ENCODE peak calls at places on chromosomes 2 and 18, in five cellular contexts. R is A549, H is GM12878, E is HepG2, J is K562. D is an unnamed sample.

GRCh38 chr2:131105950-131106801 is 1.0 kb downstream of the PLEKHB2 start:
- DNase-seq in R (peak), E (peak), H (peak), J (peak), D (peak)

GRCh38 chr2:234998404-234999211 is 46.8 kb downstream of the SH3BP4 start:
- DNase-seq in R (no peak), E (peak), J (no peak), H (no peak), D (no peak)

GRCh38 chr2:237131749-237132148 is 46.1 kb downstream of the COPS8 start:
- DNase-seq in E (no peak), J (no peak), H (no peak), R (no peak), D (no peak)

GRCh38 chr2:149955201-149955600 is 367.6 kb upstream of the MMADHC start:
- DNase-seq in E (no peak), R (no peak), H (no peak), J (no peak), D (no peak)

GRCh38 chr2:106130251-106130998 is 63.7 kb downstream of the UXS1 start:
- DNase-seq in E (peak), J (no peak), H (no peak), R (no peak), D (peak)

GRCh38 chr2:174013310-174013751 is 48.2 kb upstream of the SP3 start:
- DNase-seq in E (no peak), R (no peak), J (no peak), H (no peak), D (peak)

GRCh38 chr2:98027955-98028593 is 32.3 kb upstream of the TMEM131 start:
- DNase-seq in E (no peak), H (no peak), J (no peak), R (no peak), D (no peak)

GRCh38 chr2:75522543-75523312 is 38.0 kb downstream of the EVA1A start:
- DNase-seq in H (no peak), R (no peak), E (peak), J (no peak), D (no peak)

GRCh38 chr2:26537069-26537825 is 59.3 kb upstream of the OTOF start:
- DNase-seq in H (no peak), R (no peak), J (no peak), E (no peak), D (peak)

GRCh38 chr2:30208453-30208852 is 22.9 kb upstream of the LBH start:
- DNase-seq in E (peak), J (peak), R (peak), H (no peak), D (peak)

GRCh38 chr2:7194950-7195349 is 277.7 kb downstream of the RNF144A start:
- DNase-seq in H (no peak), J (no peak), E (no peak), R (no peak), D (no peak)

GRCh38 chr2:168770796-168771195 is 31.6 kb upstream of the NOSTRIN start:
- DNase-seq in E (no peak), R (no peak), J (no peak), H (no peak), D (no peak)

GRCh38 chr2:100052645-100053044 is 89.7 kb downstream of the AFF3 start:
- DNase-seq in J (no peak), E (no peak), H (no peak), R (no peak), D (no peak)

GRCh38 chr2:41659758-41660157 is 388.1 kb upstream of the PKDCC start:
- DNase-seq in R (no peak), E (no peak), H (no peak), J (no peak), D (no peak)

GRCh38 chr2:235406420-235406819 is 87.4 kb upstream of the AGAP1 start:
- DNase-seq in R (no peak), H (no peak), E (no peak), J (no peak), D (no peak)

GRCh38 chr18:28682912-28683311 is 506.0 kb upstream of the CDH2 start:
- DNase-seq in R (no peak), H (no peak), E (no peak), J (no peak), D (no peak)

GRCh38 chr2:170862503-170862902 is 45.8 kb downstream of the GAD1 start:
- DNase-seq in E (no peak), J (peak), H (no peak), R (no peak), D (no peak)

GRCh38 chr2:186399082-186399644 is 86.9 kb upstream of the ZC3H15 start:
- DNase-seq in R (no peak), E (no peak), J (no peak), H (peak), D (no peak)

GRCh38 chr18:72811047-72811446 is 56.7 kb downstream of the NETO1 start:
- DNase-seq in H (no peak), J (no peak), E (no peak), R (no peak), D (no peak)

GRCh38 chr2:201450910-201451329 is 338 bp downstream of the TRAK2 start:
- DNase-seq in H (no peak), J (no peak), R (peak), E (no peak), D (peak)

DNA sequence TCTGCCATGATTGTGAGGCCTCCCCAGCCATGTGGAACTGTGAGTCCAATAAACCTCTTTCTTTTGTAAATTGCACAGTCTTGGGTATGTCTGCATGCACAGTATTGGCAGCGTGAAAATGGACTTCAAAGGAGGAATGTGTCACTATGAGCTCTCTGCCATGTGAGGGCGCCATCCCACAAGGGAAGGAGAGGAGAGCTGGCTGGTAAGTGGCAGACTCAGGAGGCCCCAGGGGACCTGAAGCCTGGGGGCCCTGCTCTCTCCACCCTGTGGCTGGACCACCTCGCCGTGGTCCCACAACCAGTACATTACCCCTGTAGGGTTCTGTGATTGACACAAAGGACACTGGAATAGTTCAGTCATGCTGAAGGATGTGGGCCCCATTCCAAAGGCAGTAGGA is 122.1 kb downstream of the RPIA start:
- DNase-seq in R (no peak), J (no peak), H (no peak), E (no peak), D (peak)
- TF ChIP-seq CTCF in R (no peak), J (no peak), H (no peak), E (no peak), D (peak)

DNA sequence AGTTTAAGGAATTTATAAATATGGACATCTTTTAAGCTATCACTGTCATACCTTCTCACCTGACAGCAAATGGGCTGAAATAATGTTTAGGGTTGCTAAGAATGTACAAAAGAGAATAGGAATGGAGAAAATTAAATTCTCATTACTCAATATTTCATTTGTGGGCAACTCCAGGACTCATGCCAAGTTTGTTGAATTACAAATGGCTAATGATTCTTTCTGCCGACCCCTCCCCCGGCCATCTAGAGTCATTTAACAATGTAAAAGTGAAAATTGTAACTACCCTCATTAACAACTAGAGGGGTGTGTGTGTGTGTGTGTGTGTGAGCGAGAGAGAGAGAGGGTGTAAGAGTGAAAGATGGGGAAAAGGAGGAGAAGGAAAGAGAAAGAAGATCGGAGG is 708.5 kb upstream of the FAM98A start:
- DNase-seq in J (no peak), E (no peak), R (no peak), H (no peak), D (peak)
- TF ChIP-seq JUNB in J (no peak), E (no peak), R (no peak), H (no peak), D (no peak)

GRCh38 chr18:58388736-58389135 is 240.2 kb downstream of the ALPK2 start:
- DNase-seq in J (no peak), E (no peak), R (no peak), H (no peak), D (no peak)

GRCh38 chr18:58387716-58388115 is 241.2 kb downstream of the ALPK2 start:
- DNase-seq in E (no peak), J (no peak), H (no peak), R (no peak), D (no peak)

GRCh38 chr18:58389745-58390144 is 239.1 kb downstream of the ALPK2 start:
- DNase-seq in E (no peak), H (no peak), J (no peak), R (no peak), D (no peak)

GRCh38 chr18:58385472-58385871 is 243.4 kb downstream of the ALPK2 start:
- DNase-seq in E (no peak), J (no peak), H (no peak), R (no peak), D (no peak)

DNA sequence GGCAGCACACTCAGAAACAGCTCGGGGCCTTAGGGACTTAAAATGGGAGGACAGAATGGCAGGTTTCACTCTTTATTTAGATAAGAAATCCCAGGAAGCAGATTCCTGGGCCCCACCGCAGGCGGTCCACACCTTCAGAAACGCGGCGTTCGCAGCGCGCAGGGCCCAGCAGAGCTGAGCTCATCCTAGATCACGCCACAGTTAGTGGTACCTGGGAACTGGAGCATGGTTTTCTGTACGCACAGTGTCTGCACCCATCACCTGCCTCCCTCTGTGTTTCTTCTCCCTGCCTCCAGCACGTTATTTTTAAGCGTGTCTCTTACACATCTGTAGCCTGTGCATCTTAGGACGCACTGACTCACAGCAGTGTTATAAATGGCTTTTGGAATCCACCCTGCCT is 242.1 kb downstream of the ALPK2 start:
- DNase-seq in R (no peak), H (no peak), J (no peak), E (no peak), D (no peak)
- TF ChIP-seq CTCF in R (no peak), H (no peak), J (no peak), E (no peak), D (no peak)

GRCh38 chr2:102251042-102251848 is 60.1 kb upstream of the IL1RL1 start:
- DNase-seq in J (no peak), E (peak), H (no peak), R (peak), D (peak)

GRCh38 chr2:102253140-102253752 is 58.1 kb upstream of the IL1RL1 start:
- DNase-seq in J (no peak), H (no peak), E (no peak), R (no peak), D (no peak)

GRCh38 chr2:102256281-102256680 is 55.1 kb upstream of the IL1RL1 start:
- DNase-seq in H (no peak), R (no peak), E (no peak), J (no peak), D (no peak)

GRCh38 chr2:102251849-102252203 is 59.5 kb upstream of the IL1RL1 start:
- DNase-seq in J (no peak), R (no peak), H (no peak), E (no peak), D (no peak)

DNA sequence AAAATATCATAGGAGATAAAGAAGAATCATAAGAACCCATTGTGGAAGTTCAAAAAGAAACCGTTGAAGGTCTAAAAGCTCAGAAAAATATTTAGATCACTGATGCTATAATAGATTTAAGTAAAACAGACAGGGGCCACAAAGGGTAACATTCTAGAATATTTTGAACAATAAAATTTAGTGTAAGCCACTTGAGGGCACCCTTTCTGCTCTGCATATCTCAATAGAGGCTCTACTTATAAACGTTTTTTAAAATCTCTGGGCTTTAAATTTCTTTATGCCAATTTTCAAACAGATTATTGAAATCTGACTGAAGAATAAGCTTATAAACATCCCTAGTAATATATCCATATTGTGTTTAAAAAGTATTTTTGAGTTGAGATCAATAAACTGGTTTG is 57.6 kb upstream of the IL1RL1 start:
- DNase-seq in H (no peak), E (no peak), J (no peak), R (no peak), D (no peak)
- TF ChIP-seq JUNB in H (no peak), E (no peak), J (no peak), R (no peak), D (no peak)

DNA sequence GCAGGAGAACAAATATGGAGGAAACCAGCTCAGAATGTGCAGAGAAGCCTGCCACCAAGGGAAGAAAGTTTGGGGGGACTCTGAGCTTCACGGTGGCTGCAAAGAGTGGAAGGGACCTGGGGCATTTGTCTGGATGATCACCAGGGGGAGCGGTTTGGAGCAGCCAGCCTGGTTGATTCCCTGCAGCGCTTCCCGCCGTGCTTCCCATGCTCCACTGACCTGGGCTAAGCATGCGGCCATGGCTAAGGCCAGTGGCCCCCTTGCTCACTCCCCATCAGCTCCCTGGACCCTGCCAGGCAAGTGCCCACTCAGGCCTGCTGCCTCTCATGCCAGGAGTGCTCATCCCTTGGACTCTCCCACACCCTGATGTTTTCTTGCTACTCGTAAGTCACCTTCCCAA is 27.0 kb downstream of the NTSR2 start:
- DNase-seq in R (peak), H (no peak), E (no peak), J (peak), D (peak)
- TF ChIP-seq CTCF in R (no peak), H (no peak), E (peak), J (peak), D (peak)

GRCh38 chr2:240412211-240412830 is 23.1 kb upstream of the GPC1 start:
- DNase-seq in E (no peak), J (no peak), H (no peak), R (no peak), D (no peak)
- TF ChIP-seq JUNB in E (no peak), J (no peak), H (no peak), R (no peak), D (no peak)

DNA sequence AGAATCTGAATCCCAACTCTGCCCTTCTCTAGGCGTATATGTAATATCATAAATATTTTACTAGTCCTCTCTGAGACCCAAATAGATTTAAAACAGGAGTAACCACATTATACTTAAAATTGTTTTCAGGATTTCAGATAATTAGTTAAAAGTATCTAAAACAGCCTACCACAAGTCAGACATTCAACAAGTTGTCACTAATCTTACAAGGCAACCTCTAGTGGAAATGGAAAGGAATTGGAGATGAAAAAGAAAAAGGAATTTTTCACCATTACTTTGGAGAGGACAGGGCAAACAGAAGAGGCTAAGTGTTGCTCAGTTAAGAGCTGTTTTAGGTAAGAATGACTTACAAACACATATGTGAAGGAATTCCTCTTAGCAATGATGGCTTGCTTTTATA is 11.4 kb downstream of the CUL3 start:
- DNase-seq in J (no peak), H (no peak), E (no peak), R (no peak), D (no peak)
- TF ChIP-seq CTCF in J (no peak), H (no peak), E (no peak), R (no peak), D (no peak)

D was measured in GM23338.